ENCODE peak calls at places on chromosomes 7 and 10, in five cellular contexts. L, W, V, F and X are unnamed samples. For H3K4me1, the result is how much of the 10 kb centered on the place peaks cover.

GRCh38 chr10:14838582-14839304 is 637 bp downstream of the HSPA14 start:
- DNase-seq in L (peak), W (peak), V (peak), F (peak), X (no peak)

GRCh38 chr10:23914641-23915040 is 294.3 kb upstream of the KIAA1217 start:
- DNase-seq in L (no peak), W (no peak), V (no peak), F (no peak), X (no peak)

GRCh38 chr7:47262881-47263280 is 319.0 kb downstream of the TNS3 start:
- DNase-seq in L (no peak), W (no peak), V (no peak), F (no peak), X (no peak)

GRCh38 chr10:35643976-35644799 is 2.1 kb upstream of the FZD8 start:
- DNase-seq in L (peak), W (peak), V (no peak), F (peak), X (no peak)

GRCh38 chr10:89369142-89370105 is 8.4 kb upstream of the IFIT1B start:
- DNase-seq in L (peak), W (peak), V (peak), F (peak), X (no peak)

GRCh38 chr7:100130608-100131453 is 4.1 kb downstream of the MBLAC1 start:
- DNase-seq in L (peak), W (peak), V (peak), F (peak), X (peak)

GRCh38 chr10:86968271-86968993 is at the start of gene ADIRF:
- DNase-seq in L (peak), W (peak), V (no peak), F (no peak), X (peak)

GRCh38 chr7:18792866-18793595 is 297.5 kb downstream of the HDAC9 start:
- DNase-seq in L (no peak), W (no peak), V (no peak), F (no peak), X (no peak)

GRCh38 chr7:140041626-140042385 is 20.9 kb downstream of the PARP12 start:
- DNase-seq in L (no peak), W (no peak), V (no peak), F (no peak), X (no peak)

GRCh38 chr7:21640150-21640549 is 97.3 kb downstream of the DNAH11 start:
- DNase-seq in L (no peak), W (no peak), V (no peak), F (no peak), X (no peak)

GRCh38 chr10:113743594-113743993 is 7.9 kb upstream of the PLEKHS1 start:
- DNase-seq in L (no peak), W (no peak), V (no peak), F (no peak), X (no peak)

GRCh38 chr7:134029743-134030142 is 97.4 kb upstream of the LRGUK start:
- DNase-seq in L (no peak), W (no peak), V (no peak), F (no peak), X (no peak)

GRCh38 chr7:11193131-11193867 is 219.6 kb downstream of the PHF14 start:
- DNase-seq in L (peak), W (peak), V (no peak), F (peak), X (no peak)

GRCh38 chr7:18165176-18165575 is 137.5 kb upstream of the PRPS1L1 start:
- DNase-seq in L (no peak), W (no peak), V (no peak), F (no peak), X (no peak)

GRCh38 chr7:95865716-95866371 is 93.5 kb downstream of the DYNC1I1 start:
- DNase-seq in L (no peak), W (no peak), V (no peak), F (peak), X (no peak)

GRCh38 chr7:129831424-129832058 is 121.2 kb downstream of the UBE2H start:
- DNase-seq in L (no peak), W (no peak), V (no peak), F (peak), X (no peak)

GRCh38 chr7:36820527-36821170 is 96.4 kb upstream of the AOAH start:
- DNase-seq in L (no peak), W (no peak), V (no peak), F (no peak), X (no peak)

GRCh38 chr10:116026315-116026714 is 246.7 kb downstream of the GFRA1 start:
- DNase-seq in L (no peak), W (no peak), V (no peak), F (peak), X (no peak)

GRCh38 chr7:99102809-99103690 is 40.9 kb downstream of the SMURF1 start:
- DNase-seq in L (no peak), W (no peak), V (no peak), F (no peak), X (no peak)

GRCh38 chr10:79385804-79386531 is 38.7 kb downstream of the PPIF start:
- DNase-seq in L (peak), W (peak), V (no peak), F (peak), X (no peak)
- H3K4me1 ChIP-seq in L (under half), W (under half), V (under half), F (under half), X (under half)

DNA sequence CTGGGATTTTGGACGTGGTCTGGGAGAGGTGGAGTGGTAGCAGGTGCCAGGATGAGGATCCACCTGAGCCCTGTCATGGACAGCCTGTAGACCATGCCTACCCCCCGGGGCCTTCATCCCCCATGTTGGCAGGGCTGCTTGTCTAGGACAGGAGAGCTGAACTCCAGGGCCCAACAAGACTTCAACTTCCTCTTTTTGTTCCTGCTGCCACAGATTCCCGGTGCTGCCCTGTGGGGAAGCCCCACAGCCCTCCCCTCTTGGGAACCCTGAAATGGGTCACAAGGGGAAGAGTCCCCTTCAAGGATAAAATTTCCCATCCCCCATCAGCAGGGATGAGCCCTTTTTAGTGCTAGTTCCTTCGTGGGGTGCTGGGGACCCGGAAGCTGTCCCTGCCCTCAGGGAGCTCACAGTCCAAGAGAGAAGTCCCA is 1.3 kb upstream of the CUEDC2 start:
- DNase-seq in L (no peak), W (no peak), V (peak), F (no peak), X (no peak)
- H3K4me1 ChIP-seq in L (under half), W (under half), V (under half), F (under half), X (under half)

GRCh38 chr10:73857446-73857845 is 16.9 kb downstream of the CAMK2G start:
- DNase-seq in L (no peak), W (no peak), V (no peak), F (no peak), X (peak)

GRCh38 chr10:73855413-73855812 is 18.9 kb downstream of the CAMK2G start:
- DNase-seq in L (no peak), W (no peak), V (no peak), F (peak), X (peak)

GRCh38 chr10:73856261-73856660 is 18.1 kb downstream of the CAMK2G start:
- DNase-seq in L (no peak), W (no peak), V (no peak), F (no peak), X (no peak)

GRCh38 chr10:73853196-73853595 is 21.2 kb downstream of the CAMK2G start:
- DNase-seq in L (no peak), W (no peak), V (no peak), F (no peak), X (no peak)

GRCh38 chr10:73854310-73854709 is 20.0 kb downstream of the CAMK2G start:
- DNase-seq in L (no peak), W (peak), V (no peak), F (no peak), X (peak)
- H3K4me1 ChIP-seq in L (under half), W (under half), V (under half), F (under half), X (under half)

GRCh38 chr10:77163670-77164348 is 473.8 kb downstream of the KCNMA1 start:
- DNase-seq in L (peak), W (peak), V (no peak), F (no peak), X (peak)
- H3K4me1 ChIP-seq in L (under half), W (under half), V (under half), F (under half), X (under half)

DNA sequence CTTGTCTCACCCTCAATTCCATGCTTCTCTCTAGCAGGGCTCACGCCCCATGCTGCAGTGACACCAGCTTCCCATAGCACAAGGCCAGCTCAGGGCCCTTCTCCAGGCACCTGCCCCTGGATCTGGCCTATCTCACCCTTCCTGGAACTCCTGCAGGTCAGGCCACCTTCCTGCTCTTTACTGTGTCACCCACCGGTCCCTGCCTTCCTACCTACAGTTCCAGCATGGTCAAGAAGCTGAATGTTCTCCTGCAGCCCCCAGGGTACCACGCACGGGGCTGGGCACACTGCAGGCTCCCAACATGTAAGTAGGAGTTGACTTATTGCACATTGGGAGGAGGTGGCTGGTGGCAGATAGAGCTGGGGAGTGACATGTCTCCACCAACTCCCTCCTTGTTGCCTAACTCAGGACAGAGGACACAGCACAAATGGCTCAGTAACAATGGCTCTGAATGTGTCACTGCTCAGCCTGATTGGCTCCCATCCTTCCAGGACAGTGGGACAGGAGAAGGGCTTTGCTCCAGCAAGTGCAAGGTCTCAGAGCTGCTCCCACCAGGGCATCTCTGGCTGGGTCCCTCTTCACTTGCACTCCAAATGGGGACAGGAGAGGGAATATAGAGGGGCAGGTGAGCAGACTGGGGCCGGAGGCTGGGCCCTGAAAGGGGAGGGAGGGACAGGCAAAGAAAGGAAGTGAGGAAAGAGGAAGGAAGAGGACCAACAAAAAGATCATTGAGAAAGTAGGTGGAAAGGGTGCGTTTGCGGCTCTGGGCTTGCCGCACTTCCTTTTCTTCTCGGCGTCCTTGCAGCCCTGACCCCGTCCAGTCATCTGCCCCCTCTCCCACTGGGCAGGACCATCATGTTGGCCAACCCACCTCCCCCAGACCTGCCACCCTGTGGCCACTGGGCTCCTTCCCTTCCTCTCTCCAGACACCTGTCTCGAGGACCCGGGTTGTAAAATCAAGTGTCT is 14.3 kb downstream of the ITPRIP start:
- DNase-seq in L (no peak), W (no peak), V (no peak), F (no peak), X (no peak)
- H3K4me1 ChIP-seq in L (under half), W (under half), V (half or more), F (under half), X (under half)

DNA sequence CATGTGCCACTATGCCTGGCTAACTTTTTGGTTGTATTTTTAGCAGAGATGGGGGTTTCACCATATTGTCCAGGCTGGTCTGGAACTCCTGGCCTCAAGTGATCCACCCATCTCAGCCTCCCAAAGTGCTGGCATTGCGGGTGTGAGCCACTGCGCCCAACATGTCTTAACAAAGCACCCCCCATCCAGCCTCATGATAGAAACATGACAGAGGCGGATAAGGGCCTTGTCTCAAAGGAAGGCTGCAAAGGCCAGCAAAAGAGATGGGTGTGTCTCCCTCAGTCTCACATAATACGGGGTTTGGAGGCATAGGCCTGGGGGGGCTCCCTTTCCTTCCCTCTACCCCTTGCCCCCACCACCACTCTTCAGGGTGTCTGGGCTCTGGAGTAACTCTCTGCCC is 93.2 kb downstream of the SH3PXD2A start:
- DNase-seq in L (no peak), W (no peak), V (no peak), F (no peak), X (no peak)
- H3K4me1 ChIP-seq in L (under half), W (under half), V (under half), F (under half), X (under half)

GRCh38 chr7:50687096-50687495 is 95.6 kb downstream of the GRB10 start:
- DNase-seq in L (no peak), W (no peak), V (no peak), F (no peak), X (no peak)
- H3K4me1 ChIP-seq in L (half or more), W (under half), V (under half), F (under half), X (under half)

DNA sequence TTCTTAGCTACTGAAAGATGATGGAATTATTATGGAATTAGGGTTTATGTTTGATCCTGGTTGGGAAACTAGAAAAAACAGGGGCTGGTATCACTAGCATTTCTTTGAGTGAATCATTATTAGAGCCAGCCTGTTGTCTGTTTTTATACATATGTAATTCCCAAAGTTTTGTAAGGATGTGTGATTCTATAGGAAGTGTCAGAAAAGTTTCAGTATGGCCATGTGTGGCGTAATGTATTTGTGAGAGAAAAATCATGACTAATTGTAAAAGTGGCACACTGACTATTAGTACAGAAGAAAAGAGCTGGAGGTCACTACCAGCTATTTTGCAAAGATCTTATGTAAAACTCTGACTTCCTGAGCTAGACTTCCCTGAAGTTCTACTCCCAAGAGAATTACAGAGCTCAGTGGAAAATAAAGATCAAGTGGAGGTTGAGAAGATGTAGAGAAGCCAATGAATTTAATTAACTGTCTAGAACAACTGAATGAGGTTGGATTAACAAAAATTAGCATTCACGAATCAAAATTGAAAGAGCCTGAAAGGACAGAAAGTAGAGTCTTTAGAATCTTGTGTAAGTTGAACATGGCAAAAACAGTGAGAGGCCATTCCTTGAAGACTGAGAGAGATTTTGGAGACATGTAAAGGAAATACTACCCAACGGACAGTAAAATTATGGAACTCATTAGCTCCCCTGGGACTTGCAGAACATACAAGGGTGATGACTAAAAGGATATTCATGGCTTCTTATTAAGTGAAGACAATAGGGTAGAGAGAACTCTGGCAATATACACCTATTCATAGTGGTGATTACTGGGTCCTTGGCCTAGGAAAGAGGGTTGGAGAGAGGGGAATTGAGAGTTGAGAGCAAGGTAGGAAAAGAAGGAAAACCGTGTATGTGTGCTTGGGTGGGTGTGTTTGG is 12.5 kb downstream of the ZNF365 start:
- DNase-seq in L (no peak), W (no peak), V (no peak), F (no peak), X (no peak)
- H3K4me1 ChIP-seq in L (under half), W (under half), V (under half), F (under half), X (under half)

GRCh38 chr7:157617401-157617800 is 280.6 kb downstream of the DNAJB6 start:
- DNase-seq in L (no peak), W (no peak), V (no peak), F (no peak), X (no peak)
- H3K4me1 ChIP-seq in L (under half), W (under half), V (under half), F (under half), X (under half)

DNA sequence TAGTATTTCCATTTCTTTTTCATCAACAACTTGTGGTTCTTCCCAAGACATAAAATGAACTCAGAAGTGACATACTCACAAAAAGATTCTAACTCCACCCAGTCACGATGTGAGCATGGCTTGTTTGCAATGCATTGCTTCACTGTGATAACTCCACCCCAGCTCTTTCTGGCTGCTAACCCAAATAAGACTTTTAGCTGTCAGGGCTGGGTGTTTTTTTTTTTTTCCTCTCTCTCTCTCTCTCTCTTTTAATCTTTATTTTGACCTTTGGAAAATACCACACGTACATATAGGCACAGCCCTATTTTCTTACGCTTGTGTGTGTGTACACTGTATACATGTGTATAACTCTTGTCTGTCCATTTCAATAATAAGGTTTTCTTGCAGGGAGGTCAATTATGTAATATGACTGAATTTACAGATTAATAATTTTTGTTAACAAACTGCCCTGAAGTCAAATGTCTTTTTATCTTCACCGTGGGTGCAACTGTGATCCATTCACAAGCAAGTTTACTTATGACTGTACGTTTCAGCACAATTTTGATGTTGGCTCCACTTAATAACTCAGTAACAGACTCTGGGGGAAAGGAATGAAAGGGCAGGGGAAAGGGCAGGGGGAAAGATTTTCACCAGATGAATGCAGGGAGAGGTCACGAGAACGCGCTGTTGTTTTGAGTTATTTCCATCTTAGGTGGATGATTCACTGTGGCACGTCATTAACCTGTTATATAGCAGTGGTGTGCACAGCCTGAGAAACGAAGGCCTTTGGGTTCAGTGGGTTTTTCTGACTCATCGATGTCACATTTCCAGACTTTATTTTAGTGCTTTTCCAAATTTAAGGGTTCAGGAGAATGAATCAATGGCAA is 49.1 kb downstream of the APBB1IP start:
- DNase-seq in L (no peak), W (peak), V (no peak), F (no peak), X (peak)
- H3K4me1 ChIP-seq in L (under half), W (under half), V (under half), F (under half), X (under half)